ENCODE peak calls at places on chromosomes 2 and 18, in four cellular contexts. L is effector memory CD4-positive, alpha-beta T cell; I is aorta; B is WERI-Rb-1. C is an unnamed sample.

GRCh38 chr18:12637901-12638633 is 19.8 kb downstream of the SPIRE1 start:
- DNase-seq in L (no peak), I (no peak), B (no peak), C (no peak)

GRCh38 chr2:69546646-69547045 is 96.9 kb downstream of the AAK1 start:
- DNase-seq in B (no peak), I (no peak), L (no peak), C (no peak)

GRCh38 chr2:189276277-189276676 is 96.7 kb upstream of the COL5A2 start:
- DNase-seq in B (no peak), L (no peak), I (no peak), C (no peak)

GRCh38 chr18:23563377-23564043 is 22.8 kb downstream of the NPC1 start:
- DNase-seq in L (no peak), B (no peak), I (no peak), C (no peak)

GRCh38 chr2:207258191-207258991 is 92.6 kb upstream of the KLF7 start:
- DNase-seq in I (peak; percentile 87), L (no peak), B (peak; percentile 95), C (peak; percentile 48)

GRCh38 chr2:138071720-138072719 is 107.7 kb downstream of the HNMT start:
- DNase-seq in I (no peak), L (no peak), B (peak; percentile 45), C (no peak)

GRCh38 chr2:167471734-167472133 is 583.5 kb downstream of the XIRP2 start:
- DNase-seq in I (no peak), L (no peak), B (no peak), C (no peak)

GRCh38 chr2:9081750-9082149 is 78.3 kb upstream of the MBOAT2 start:
- DNase-seq in L (no peak), I (no peak), B (no peak), C (no peak)

GRCh38 chr18:9103488-9103887 is 989 bp downstream of the NDUFV2 start:
- DNase-seq in I (no peak), B (no peak), L (no peak), C (no peak)

GRCh38 chr2:117930775-117931174 is 83.1 kb downstream of the CCDC93 start:
- DNase-seq in I (no peak), L (no peak), B (no peak), C (no peak)

GRCh38 chr2:142694282-142694681 is 183.2 kb upstream of the KYNU start:
- DNase-seq in I (no peak), L (no peak), B (no peak), C (no peak)

GRCh38 chr2:171964328-171964727 is 35.4 kb upstream of the METAP1D start:
- DNase-seq in B (no peak), L (no peak), I (no peak), C (no peak)

GRCh38 chr2:160956243-160956802 is 203.9 kb upstream of the TANK start:
- DNase-seq in I (peak; percentile 82), B (no peak), L (no peak), C (no peak)

GRCh38 chr2:160952462-160952861 is 207.8 kb upstream of the TANK start:
- DNase-seq in I (peak; percentile 75), B (no peak), L (no peak), C (peak; percentile 45)
- H3K4me3 ChIP-seq in I (no peak overlapping the region), B (no peak overlapping the region), L (no peak overlapping the region), C (peak overlapping the region; percentile 15)

GRCh38 chr2:63844616-63845015 is 2.9 kb downstream of the UGP2 start:
- DNase-seq in B (no peak), I (no peak), L (no peak), C (no peak)
- H3K4me3 ChIP-seq in B (no peak overlapping the region), I (no peak overlapping the region), L (no peak overlapping the region), C (no peak overlapping the region)

DNA sequence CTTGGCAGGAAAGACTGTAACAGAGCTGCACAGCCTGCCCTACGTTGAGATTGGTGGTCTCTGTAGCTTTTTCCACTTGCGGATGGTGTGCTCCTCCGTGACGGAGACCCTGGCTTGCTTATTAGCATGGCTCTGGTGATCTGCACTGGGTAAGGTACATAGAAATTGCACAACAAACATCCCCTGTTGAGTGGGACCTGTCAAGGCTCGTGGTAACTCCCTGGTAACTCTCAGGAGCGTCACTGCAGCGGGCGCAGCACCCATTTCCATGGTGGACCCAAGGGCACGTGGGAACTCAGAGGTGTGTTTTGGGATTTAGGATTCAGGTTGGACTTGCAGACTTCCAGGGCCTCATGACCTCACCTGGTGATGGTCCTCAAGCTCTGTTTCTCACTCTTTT is 1.1 kb downstream of the TRAF3IP1 start:
- DNase-seq in I (peak; percentile 57), L (no peak), B (no peak), C (no peak)
- H3K4me3 ChIP-seq in I (no peak overlapping the region), L (peak overlapping the region; percentile 54), B (peak overlapping the region; percentile 53), C (peak overlapping the region; percentile 78)

GRCh38 chr2:223943135-223943534 is 2.0 kb downstream of the WDFY1 start:
- DNase-seq in L (no peak), B (no peak), I (no peak), C (no peak)

GRCh38 chr2:223944704-223945531 is at the start of gene WDFY1:
- DNase-seq in B (peak; percentile 88), I (peak; percentile 96), L (peak; percentile 59), C (peak; percentile 93)

GRCh38 chr2:223943561-223944008 is 1.6 kb downstream of the WDFY1 start:
- DNase-seq in B (no peak), I (no peak), L (no peak), C (no peak)

GRCh38 chr2:223944166-223944703 is 900 bp downstream of the WDFY1 start:
- DNase-seq in L (peak; percentile 12), B (peak; percentile 42), I (peak; percentile 82), C (peak; percentile 64)

DNA sequence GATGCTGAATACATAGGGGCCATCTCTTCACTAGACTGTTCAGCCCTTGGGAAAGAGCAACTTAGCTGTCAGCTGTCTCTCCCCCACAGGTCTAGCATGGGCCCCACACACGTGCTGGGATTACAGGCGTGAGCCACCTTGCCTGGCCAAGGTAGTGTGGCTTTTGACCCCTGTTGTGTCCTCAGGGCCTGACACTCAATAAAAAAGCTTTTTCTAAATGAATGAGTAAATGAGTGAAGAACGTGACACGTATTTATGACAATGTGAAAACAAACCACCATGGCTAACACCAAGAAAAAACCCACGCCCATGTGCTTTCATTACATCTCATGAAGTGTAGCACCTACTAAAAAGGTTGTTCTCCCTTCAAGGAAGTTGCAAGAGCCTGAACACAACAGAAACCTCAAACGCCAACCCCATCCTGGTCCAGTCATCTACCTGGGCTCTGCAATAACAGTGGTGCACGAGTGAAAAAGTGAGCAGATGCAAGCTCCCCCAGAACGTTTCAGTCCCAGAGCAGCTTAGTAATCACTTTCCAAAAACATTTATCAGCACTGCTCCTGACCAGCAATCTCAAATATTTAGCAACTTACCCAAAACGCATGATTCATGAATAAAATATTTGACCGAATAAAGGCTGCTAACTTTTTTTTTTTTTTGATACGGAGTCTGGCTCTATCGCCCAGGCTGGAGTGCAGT is 3.4 kb downstream of the WDFY1 start:
- DNase-seq in L (no peak), I (no peak), B (no peak), C (no peak)
- H3K4me3 ChIP-seq in L (no peak overlapping the region), I (no peak overlapping the region), B (no peak overlapping the region), C (no peak overlapping the region)

DNA sequence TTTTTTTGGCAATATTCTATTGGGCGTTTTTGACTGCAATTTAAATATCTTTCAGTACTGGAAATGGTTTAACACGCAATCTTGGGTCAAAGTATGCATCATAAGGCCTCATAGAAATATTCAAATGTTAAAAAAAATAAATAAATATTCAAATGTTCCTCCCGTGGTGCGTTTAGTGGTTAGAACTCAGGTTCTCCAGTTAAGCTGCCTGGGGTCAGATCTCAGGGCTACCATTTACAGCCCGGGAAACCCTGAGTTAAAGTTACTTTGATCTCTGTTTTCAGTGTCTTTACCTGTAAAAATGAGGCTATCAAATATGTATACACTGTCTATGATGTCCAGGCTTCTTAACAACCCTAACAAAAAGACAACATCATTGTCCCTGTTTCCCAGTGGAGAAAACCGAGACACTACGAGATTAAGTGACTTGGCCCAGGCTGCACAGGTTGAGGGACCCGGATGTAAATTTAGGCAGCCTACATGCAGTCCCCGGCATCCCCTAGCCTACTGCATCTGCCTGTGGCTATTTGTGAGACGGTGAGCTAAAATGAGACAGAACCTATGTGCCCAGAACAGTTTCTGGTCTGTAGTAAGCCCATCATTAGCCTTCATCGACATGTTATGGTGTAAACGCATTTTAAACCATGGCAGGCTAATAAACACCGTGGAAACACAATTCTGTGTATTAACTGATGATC is 1.7 kb downstream of the FHL2 start:
- DNase-seq in B (no peak), I (no peak), L (no peak), C (no peak)
- H3K4me3 ChIP-seq in B (no peak overlapping the region), I (peak overlapping the region; percentile 2), L (no peak overlapping the region), C (no peak overlapping the region)

GRCh38 chr2:27441958-27442281 is 261 bp upstream of the KRTCAP3 start:
- DNase-seq in I (no peak), L (no peak), B (no peak), C (no peak)
- H3K4me3 ChIP-seq in I (no peak overlapping the region), L (no peak overlapping the region), B (no peak overlapping the region), C (peak overlapping the region; percentile 49)

DNA sequence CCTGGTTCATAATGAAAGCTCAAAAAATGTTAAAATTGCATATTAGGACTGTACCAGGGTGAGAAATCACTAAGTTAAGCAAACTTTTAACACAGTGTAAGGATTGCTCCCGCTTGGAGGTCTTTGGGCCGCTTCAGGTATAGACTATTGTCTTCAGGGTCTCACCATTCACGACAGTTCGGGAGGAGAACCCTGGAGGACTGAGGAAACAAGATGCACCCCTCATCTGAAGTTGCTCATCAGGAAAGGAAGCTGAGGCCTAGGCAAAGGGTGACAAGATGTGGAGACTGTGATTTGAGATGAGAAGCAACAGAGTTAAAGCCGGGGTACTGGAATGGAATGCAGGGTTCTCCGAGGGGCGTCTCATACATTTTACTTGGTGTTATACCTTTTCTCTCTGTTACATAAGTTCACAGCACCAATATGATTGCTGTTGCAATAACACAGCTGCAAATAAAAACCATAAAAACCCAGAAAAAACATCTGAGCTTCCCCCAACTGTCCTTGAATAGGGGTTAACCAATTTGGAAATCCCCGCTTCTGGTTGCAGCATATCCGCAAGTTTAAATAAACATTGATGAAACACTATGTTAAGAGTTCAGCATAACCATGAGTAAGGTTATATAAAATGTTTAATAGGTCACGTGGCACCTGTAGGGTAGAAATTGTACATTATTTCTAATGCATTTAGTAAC is 40.1 kb downstream of the FBXO48 start:
- DNase-seq in L (no peak), I (no peak), B (no peak), C (no peak)
- H3K4me3 ChIP-seq in L (no peak overlapping the region), I (no peak overlapping the region), B (no peak overlapping the region), C (no peak overlapping the region)

GRCh38 chr2:85769987-85770362 is 16.2 kb downstream of the ATOH8 start:
- DNase-seq in B (no peak), I (no peak), L (no peak), C (no peak)
- H3K4me3 ChIP-seq in B (no peak overlapping the region), I (no peak overlapping the region), L (no peak overlapping the region), C (no peak overlapping the region)

GRCh38 chr2:200309296-200309846 is 2.9 kb downstream of the SPATS2L start:
- DNase-seq in B (no peak), L (no peak), I (no peak), C (no peak)

GRCh38 chr2:200308421-200309295 is 2.2 kb downstream of the SPATS2L start:
- DNase-seq in I (no peak), B (no peak), L (no peak), C (no peak)

GRCh38 chr2:200306719-200306968 is 151 bp downstream of the SPATS2L start:
- DNase-seq in L (no peak), B (no peak), I (no peak), C (no peak)

GRCh38 chr2:200306969-200307811 is 697 bp downstream of the SPATS2L start:
- DNase-seq in L (no peak), B (peak; percentile 38), I (peak; percentile 83), C (peak; percentile 63)

DNA sequence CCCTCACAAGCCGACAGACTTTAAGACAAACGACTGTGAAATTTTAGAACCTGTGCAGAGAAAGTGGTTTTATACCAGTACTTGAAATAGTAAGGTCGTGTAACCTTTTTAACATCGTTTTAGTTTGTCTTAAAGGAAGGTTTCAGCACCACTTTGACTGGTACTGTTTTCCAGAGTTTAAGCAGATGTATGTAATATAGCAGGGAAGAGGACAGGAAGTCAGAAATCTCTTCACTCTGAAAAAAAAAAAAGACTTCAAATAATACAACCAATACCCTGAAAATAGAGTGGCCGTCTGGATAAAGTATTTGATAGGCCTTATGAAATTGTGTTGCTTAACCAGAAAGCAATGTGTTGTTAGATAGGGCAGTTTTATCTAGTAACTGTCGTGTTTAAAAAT is 1.5 kb downstream of the SPATS2L start:
- DNase-seq in B (no peak), I (no peak), L (no peak), C (no peak)
- H3K4me3 ChIP-seq in B (peak overlapping the region; percentile 64), I (peak overlapping the region; percentile 93), L (no peak overlapping the region), C (peak overlapping the region; percentile 79)